ENCODE peak calls at places on chromosome 6, in five cellular contexts. G, I, U, X and N are unnamed samples.

GRCh38 chr6:44386364-44386928 is 1.1 kb upstream of the CDC5L start:
- DNase-seq in G (no peak), I (peak), U (no peak), X (no peak), N (no peak)

GRCh38 chr6:21730533-21730932 is 137.0 kb downstream of the SOX4 start:
- DNase-seq in G (no peak), I (no peak), U (no peak), X (no peak), N (no peak)

GRCh38 chr6:107601406-107601805 is 111.5 kb downstream of the SOBP start:
- DNase-seq in G (no peak), I (no peak), U (no peak), X (no peak), N (no peak)

GRCh38 chr6:133854167-133854632 is 34.7 kb upstream of the TCF21 start:
- DNase-seq in G (no peak), I (no peak), U (no peak), X (no peak), N (peak)

GRCh38 chr6:30926644-30927043 is 5.3 kb downstream of the SFTA2 start:
- DNase-seq in G (no peak), I (no peak), U (no peak), X (no peak), N (no peak)

GRCh38 chr6:127496471-127496870 is 22.7 kb downstream of the MTCL3 start:
- DNase-seq in G (no peak), I (no peak), U (no peak), X (no peak), N (no peak)

GRCh38 chr6:168354338-168354737 is 34.8 kb upstream of the DACT2 start:
- DNase-seq in G (no peak), I (no peak), U (no peak), X (no peak), N (no peak)

GRCh38 chr6:11221623-11222384 is 10.7 kb downstream of the NEDD9 start:
- DNase-seq in G (no peak), I (no peak), U (no peak), X (peak), N (no peak)

GRCh38 chr6:39060467-39061160 is 12.0 kb downstream of the GLP1R start:
- DNase-seq in G (no peak), I (no peak), U (no peak), X (no peak), N (no peak)

GRCh38 chr6:54910326-54910952 is 63.9 kb downstream of the FAM83B start:
- DNase-seq in G (no peak), I (no peak), U (no peak), X (no peak), N (no peak)

GRCh38 chr6:701215-701614 is 8.3 kb upstream of the EXOC2 start:
- DNase-seq in G (no peak), I (no peak), U (no peak), X (no peak), N (no peak)

GRCh38 chr6:37473364-37474095 is 26.2 kb downstream of the CCDC167 start:
- DNase-seq in G (no peak), I (peak), U (no peak), X (peak), N (no peak)

GRCh38 chr6:138038148-138038870 is 68.9 kb downstream of the PERP start:
- DNase-seq in G (no peak), I (no peak), U (no peak), X (no peak), N (no peak)

GRCh38 chr6:116106146-116106545 is 5.5 kb downstream of the NT5DC1 start:
- DNase-seq in G (no peak), I (no peak), U (no peak), X (peak), N (no peak)

GRCh38 chr6:168962886-168963285 is 290.8 kb downstream of the THBS2 start:
- DNase-seq in G (no peak), I (no peak), U (no peak), X (no peak), N (no peak)

GRCh38 chr6:167237438-167237837 is 53.7 kb upstream of the UNC93A start:
- DNase-seq in G (no peak), I (no peak), U (no peak), X (no peak), N (no peak)
- TF ChIP-seq POLR2AphosphoS5 in G (no peak), I (no peak), U (no peak), X (no peak), N (no peak)

GRCh38 chr6:25689966-25690365 is 38.0 kb downstream of the SCGN start:
- DNase-seq in G (no peak), I (no peak), U (no peak), X (no peak), N (no peak)
- TF ChIP-seq POLR2AphosphoS5 in G (no peak), I (no peak), U (no peak), X (no peak), N (no peak)

GRCh38 chr6:3594196-3594595 is 137.3 kb upstream of the SLC22A23 start:
- DNase-seq in G (no peak), I (no peak), U (no peak), X (no peak), N (no peak)

GRCh38 chr6:3592371-3592941 is 135.6 kb upstream of the SLC22A23 start:
- DNase-seq in G (peak), I (no peak), U (no peak), X (peak), N (no peak)

GRCh38 chr6:3591970-3592369 is 135.1 kb upstream of the SLC22A23 start:
- DNase-seq in G (no peak), I (no peak), U (no peak), X (no peak), N (no peak)

GRCh38 chr6:3593161-3593560 is 136.3 kb upstream of the SLC22A23 start:
- DNase-seq in G (no peak), I (no peak), U (no peak), X (no peak), N (no peak)

DNA sequence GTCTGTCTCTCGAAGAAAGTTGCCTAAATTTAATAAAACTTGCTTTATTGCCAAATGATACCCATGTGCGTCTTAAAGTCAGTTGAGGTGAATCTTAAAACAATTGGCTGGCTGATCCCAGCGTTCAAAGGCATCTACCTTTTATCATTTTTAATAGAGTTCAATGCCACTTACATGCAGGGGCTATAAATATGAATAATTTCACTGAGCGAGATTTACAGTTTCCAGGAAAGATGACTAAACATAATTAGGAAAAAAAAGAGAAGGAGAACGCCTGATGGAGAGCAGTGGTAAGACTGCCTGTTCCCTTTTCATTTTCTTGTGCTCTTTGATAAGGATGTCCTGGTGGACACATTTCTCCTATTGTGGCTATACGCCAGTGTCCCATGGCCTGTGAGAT is 139.9 kb upstream of the SLC22A23 start:
- DNase-seq in G (no peak), I (no peak), U (no peak), X (peak), N (no peak)
- TF ChIP-seq POLR2AphosphoS5 in G (no peak), I (no peak), U (no peak), X (no peak), N (no peak)

GRCh38 chr6:41460742-41461336 is 85.3 kb upstream of the FOXP4 start:
- DNase-seq in G (peak), I (no peak), U (no peak), X (no peak), N (no peak)
- TF ChIP-seq POLR2AphosphoS5 in G (no peak), I (no peak), U (no peak), X (no peak), N (no peak)

GRCh38 chr6:53811082-53811481 is 16.3 kb downstream of the LRRC1 start:
- DNase-seq in G (peak), I (peak), U (no peak), X (no peak), N (no peak)
- TF ChIP-seq POLR2AphosphoS5 in G (peak), I (no peak), U (no peak), X (no peak), N (no peak)

DNA sequence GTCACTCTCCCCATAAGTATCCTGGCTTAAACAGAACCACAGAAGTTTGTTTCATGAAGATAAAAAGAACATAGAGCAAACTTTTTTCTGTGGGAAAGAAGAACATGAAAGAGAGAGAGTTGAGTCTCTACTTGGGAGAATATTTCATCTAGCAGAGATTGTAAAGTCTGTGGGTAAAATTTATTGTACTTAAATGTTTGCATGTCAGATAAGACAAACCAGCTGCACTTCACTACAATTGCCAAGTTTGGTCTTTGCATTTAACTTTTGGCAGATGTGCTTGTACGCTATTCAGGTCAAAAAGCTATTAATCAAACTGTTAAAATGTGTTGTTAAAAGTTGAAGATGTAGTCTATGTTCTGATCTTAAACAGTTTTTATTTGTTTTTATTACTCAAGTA is 33.4 kb upstream of the PRIM2 start:
- DNase-seq in G (no peak), I (no peak), U (no peak), X (no peak), N (no peak)
- TF ChIP-seq POLR2AphosphoS5 in G (no peak), I (no peak), U (no peak), X (no peak), N (no peak)

GRCh38 chr6:31947070-31947675 is 1.3 kb downstream of the CFB start:
- DNase-seq in G (no peak), I (no peak), U (no peak), X (no peak), N (no peak)

GRCh38 chr6:31949926-31950548 is 4.1 kb downstream of the CFB start:
- DNase-seq in G (no peak), I (no peak), U (no peak), X (no peak), N (no peak)

GRCh38 chr6:31948753-31949413 is 3.0 kb downstream of the CFB start:
- DNase-seq in G (no peak), I (no peak), U (no peak), X (no peak), N (no peak)

GRCh38 chr6:31947864-31948263 is 2.0 kb downstream of the CFB start:
- DNase-seq in G (no peak), I (no peak), U (no peak), X (no peak), N (no peak)

DNA sequence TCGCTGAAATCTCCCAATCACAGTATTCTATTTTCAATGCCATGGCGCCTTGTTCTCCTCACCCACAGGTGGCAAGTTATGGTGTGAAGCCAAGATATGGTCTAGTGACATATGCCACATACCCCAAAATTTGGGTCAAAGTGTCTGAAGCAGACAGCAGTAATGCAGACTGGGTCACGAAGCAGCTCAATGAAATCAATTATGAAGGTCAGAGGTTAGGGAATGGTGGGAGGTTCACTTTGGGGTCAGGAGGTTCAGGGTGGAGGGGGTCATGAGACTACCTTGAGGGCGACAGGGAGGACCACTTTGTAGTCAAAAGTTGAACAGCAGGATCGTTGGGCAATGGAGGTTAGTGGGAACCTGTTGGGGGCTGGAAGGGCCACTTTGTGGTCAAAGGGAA is 2.4 kb downstream of the CFB start:
- DNase-seq in G (no peak), I (no peak), U (no peak), X (no peak), N (no peak)
- TF ChIP-seq POLR2AphosphoS5 in G (no peak), I (no peak), U (no peak), X (no peak), N (no peak)